ENCODE peak calls at places on chromosomes 13 and 19, in eight cellular contexts. One of them, this sample, is unnamed.

GRCh38 chr19:1503089-1503924 is 9.5 kb downstream of the ADAMTSL5 start:
- DNase-seq in kidney: no peak
- DNase-seq in right lobe of liver: no peak
- DNase-seq in colonic mucosa: peak; percentile 62
- DNase-seq in GM23338: peak; percentile 85
- DNase-seq in tibial artery: no peak
- DNase-seq in right atrium auricular region: no peak
- DNase-seq in ovary: peak; percentile 77
- DNase-seq in this sample: peak; percentile 64

GRCh38 chr19:53012006-53012405 is 1.7 kb upstream of the ERVV-1 start:
- DNase-seq in right lobe of liver: no peak
- DNase-seq in GM23338: no peak
- DNase-seq in ovary: no peak
- DNase-seq in tibial artery: no peak
- DNase-seq in colonic mucosa: no peak
- DNase-seq in kidney: no peak
- DNase-seq in right atrium auricular region: no peak
- DNase-seq in this sample: no peak

GRCh38 chr19:21568816-21569496 is 63.6 kb downstream of the ZNF429 start:
- DNase-seq in GM23338: peak; percentile 43
- DNase-seq in kidney: peak; percentile 92
- DNase-seq in right atrium auricular region: peak; percentile 88
- DNase-seq in colonic mucosa: peak; percentile 93
- DNase-seq in ovary: peak; percentile 79
- DNase-seq in tibial artery: peak; percentile 80
- DNase-seq in right lobe of liver: peak; percentile 94
- DNase-seq in this sample: peak; percentile 94

GRCh38 chr13:79667771-79668170 is 186.8 kb downstream of the NDFIP2 start:
- DNase-seq in GM23338: no peak
- DNase-seq in tibial artery: no peak
- DNase-seq in ovary: no peak
- DNase-seq in right lobe of liver: no peak
- DNase-seq in right atrium auricular region: no peak
- DNase-seq in colonic mucosa: no peak
- DNase-seq in kidney: no peak
- DNase-seq in this sample: no peak

GRCh38 chr19:16825312-16826168 is 3.7 kb upstream of the SIN3B start:
- DNase-seq in ovary: peak; percentile 80
- DNase-seq in GM23338: peak; percentile 83
- DNase-seq in kidney: no peak
- DNase-seq in right lobe of liver: peak; percentile 58
- DNase-seq in tibial artery: peak; percentile 60
- DNase-seq in colonic mucosa: peak; percentile 38
- DNase-seq in right atrium auricular region: peak; percentile 75
- DNase-seq in this sample: peak; percentile 70

GRCh38 chr13:99691552-99691951 is 190.3 kb downstream of the TM9SF2 start:
- DNase-seq in right atrium auricular region: no peak
- DNase-seq in tibial artery: no peak
- DNase-seq in colonic mucosa: no peak
- DNase-seq in GM23338: no peak
- DNase-seq in right lobe of liver: no peak
- DNase-seq in kidney: no peak
- DNase-seq in ovary: no peak
- DNase-seq in this sample: no peak

GRCh38 chr19:1082165-1082927 is 12.8 kb downstream of the POLR2E start:
- DNase-seq in kidney: peak; percentile 97
- DNase-seq in colonic mucosa: peak; percentile 96
- DNase-seq in GM23338: peak; percentile 98
- DNase-seq in tibial artery: no peak
- DNase-seq in right lobe of liver: peak; percentile 88
- DNase-seq in right atrium auricular region: no peak
- DNase-seq in ovary: peak; percentile 54
- DNase-seq in this sample: no peak

GRCh38 chr13:21583496-21583895 is 20.5 kb downstream of the MICU2 start:
- DNase-seq in right lobe of liver: no peak
- DNase-seq in right atrium auricular region: no peak
- DNase-seq in colonic mucosa: no peak
- DNase-seq in tibial artery: no peak
- DNase-seq in ovary: no peak
- DNase-seq in kidney: no peak
- DNase-seq in GM23338: peak; percentile 78
- DNase-seq in this sample: no peak

GRCh38 chr13:60755380-60756163 is 358.6 kb downstream of the TDRD3 start:
- DNase-seq in tibial artery: no peak
- DNase-seq in right lobe of liver: no peak
- DNase-seq in right atrium auricular region: no peak
- DNase-seq in ovary: no peak
- DNase-seq in GM23338: peak; percentile 71
- DNase-seq in kidney: no peak
- DNase-seq in colonic mucosa: no peak
- DNase-seq in this sample: no peak

GRCh38 chr13:37313383-37313782 is 207.9 kb upstream of the CSNK1A1L start:
- DNase-seq in ovary: no peak
- DNase-seq in colonic mucosa: no peak
- DNase-seq in right lobe of liver: no peak
- DNase-seq in kidney: no peak
- DNase-seq in right atrium auricular region: no peak
- DNase-seq in tibial artery: no peak
- DNase-seq in GM23338: no peak
- DNase-seq in this sample: no peak

GRCh38 chr13:47474845-47475244 is 526.2 kb downstream of the SUCLA2 start:
- DNase-seq in colonic mucosa: no peak
- DNase-seq in right lobe of liver: peak; percentile 50
- DNase-seq in ovary: no peak
- DNase-seq in GM23338: no peak
- DNase-seq in tibial artery: no peak
- DNase-seq in right atrium auricular region: no peak
- DNase-seq in kidney: no peak
- DNase-seq in this sample: no peak

GRCh38 chr13:46964789-46965527 is 68.1 kb upstream of the HTR2A start:
- DNase-seq in right atrium auricular region: no peak
- DNase-seq in GM23338: no peak
- DNase-seq in kidney: no peak
- DNase-seq in tibial artery: peak; percentile 30
- DNase-seq in ovary: no peak
- DNase-seq in right lobe of liver: no peak
- DNase-seq in colonic mucosa: no peak
- DNase-seq in this sample: no peak

GRCh38 chr19:44777715-44778347 is at the start of gene CBLC:
- DNase-seq in ovary: peak; percentile 44
- DNase-seq in tibial artery: no peak
- DNase-seq in colonic mucosa: peak; percentile 95
- DNase-seq in GM23338: peak; percentile 99
- DNase-seq in kidney: peak; percentile 93
- DNase-seq in right lobe of liver: peak; percentile 91
- DNase-seq in right atrium auricular region: no peak
- DNase-seq in this sample: no peak

DNA sequence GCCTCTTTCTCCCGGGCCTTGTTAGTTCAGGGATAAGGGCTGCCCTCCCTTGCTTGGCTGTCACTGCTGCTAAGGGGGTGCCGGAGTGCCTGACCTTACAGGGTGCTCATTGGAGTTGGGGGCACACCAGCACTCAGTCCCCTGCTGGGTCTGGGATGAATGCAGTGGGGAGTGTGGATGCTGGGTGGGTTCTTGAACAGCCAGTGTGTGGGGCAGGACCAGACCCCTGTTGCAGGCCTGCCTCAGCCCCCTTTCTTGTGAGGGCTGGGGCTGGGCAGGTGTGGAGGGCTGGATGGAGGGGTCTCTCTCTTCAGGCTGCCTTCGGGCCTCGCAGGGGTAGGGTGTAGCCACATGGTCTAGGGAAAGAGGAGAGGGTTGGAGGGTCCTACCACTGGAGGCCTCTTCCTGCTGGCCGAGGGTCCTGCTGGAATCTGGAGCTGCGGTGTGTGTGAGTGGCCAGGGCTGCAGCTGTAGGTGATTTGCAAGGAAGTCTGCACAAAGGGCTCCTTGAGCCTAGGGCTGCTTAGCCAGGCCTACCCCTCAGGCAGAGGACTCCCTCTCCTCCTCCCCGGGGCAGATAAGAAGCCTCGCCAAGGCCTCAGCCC is 3.2 kb downstream of the CEBPA start:
- DNase-seq in colonic mucosa: no peak
- DNase-seq in kidney: peak; percentile 54
- DNase-seq in right atrium auricular region: no peak
- DNase-seq in GM23338: no peak
- DNase-seq in right lobe of liver: peak; percentile 55
- DNase-seq in ovary: no peak
- DNase-seq in tibial artery: no peak
- DNase-seq in this sample: no peak
- H3K4me3 ChIP-seq in colonic mucosa: no peak overlapping the region
- H3K4me3 ChIP-seq in kidney: no peak overlapping the region
- H3K4me3 ChIP-seq in right atrium auricular region: no peak overlapping the region
- H3K4me3 ChIP-seq in GM23338: no peak overlapping the region
- H3K4me3 ChIP-seq in right lobe of liver: peak overlapping the region; percentile 93
- H3K4me3 ChIP-seq in ovary: no peak overlapping the region
- H3K4me3 ChIP-seq in tibial artery: no peak overlapping the region
- H3K4me3 ChIP-seq in this sample: no peak overlapping the region

DNA sequence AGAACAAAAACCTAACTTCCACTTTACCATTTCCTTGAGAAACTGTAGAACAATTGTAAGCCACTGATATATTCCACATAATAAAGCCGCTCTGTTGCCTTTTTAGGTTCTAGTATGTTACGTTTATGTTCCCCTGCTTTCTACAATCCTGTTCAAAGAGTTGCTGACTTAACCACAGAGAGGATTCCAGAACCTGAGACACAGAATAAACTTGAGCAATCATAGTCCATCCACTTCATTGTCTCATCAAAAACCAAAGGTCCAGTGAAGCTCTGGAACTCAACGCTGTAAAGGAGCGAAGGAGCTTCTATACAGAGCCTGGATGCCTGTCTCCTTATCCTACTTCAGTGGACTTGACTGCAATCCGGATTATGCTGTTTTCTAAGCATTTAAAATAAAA is 4.6 kb downstream of the STARD13 start:
- DNase-seq in colonic mucosa: no peak
- DNase-seq in ovary: no peak
- DNase-seq in right atrium auricular region: no peak
- DNase-seq in tibial artery: no peak
- DNase-seq in right lobe of liver: no peak
- DNase-seq in kidney: no peak
- DNase-seq in GM23338: no peak
- DNase-seq in this sample: no peak
- H3K4me1 ChIP-seq in colonic mucosa: peaks cover 5% of the 10 kb centered on the region
- H3K4me1 ChIP-seq in ovary: peaks cover 6% of the 10 kb centered on the region
- H3K4me1 ChIP-seq in right atrium auricular region: no peaks in the 10 kb centered on the region
- H3K4me1 ChIP-seq in tibial artery: peaks cover 51% of the 10 kb centered on the region
- H3K4me1 ChIP-seq in right lobe of liver: peaks cover 29% of the 10 kb centered on the region
- H3K4me1 ChIP-seq in kidney: peaks cover 54% of the 10 kb centered on the region
- H3K4me1 ChIP-seq in GM23338: peaks cover 14% of the 10 kb centered on the region
- H3K4me1 ChIP-seq in this sample: peaks cover 86% of the 10 kb centered on the region

DNA sequence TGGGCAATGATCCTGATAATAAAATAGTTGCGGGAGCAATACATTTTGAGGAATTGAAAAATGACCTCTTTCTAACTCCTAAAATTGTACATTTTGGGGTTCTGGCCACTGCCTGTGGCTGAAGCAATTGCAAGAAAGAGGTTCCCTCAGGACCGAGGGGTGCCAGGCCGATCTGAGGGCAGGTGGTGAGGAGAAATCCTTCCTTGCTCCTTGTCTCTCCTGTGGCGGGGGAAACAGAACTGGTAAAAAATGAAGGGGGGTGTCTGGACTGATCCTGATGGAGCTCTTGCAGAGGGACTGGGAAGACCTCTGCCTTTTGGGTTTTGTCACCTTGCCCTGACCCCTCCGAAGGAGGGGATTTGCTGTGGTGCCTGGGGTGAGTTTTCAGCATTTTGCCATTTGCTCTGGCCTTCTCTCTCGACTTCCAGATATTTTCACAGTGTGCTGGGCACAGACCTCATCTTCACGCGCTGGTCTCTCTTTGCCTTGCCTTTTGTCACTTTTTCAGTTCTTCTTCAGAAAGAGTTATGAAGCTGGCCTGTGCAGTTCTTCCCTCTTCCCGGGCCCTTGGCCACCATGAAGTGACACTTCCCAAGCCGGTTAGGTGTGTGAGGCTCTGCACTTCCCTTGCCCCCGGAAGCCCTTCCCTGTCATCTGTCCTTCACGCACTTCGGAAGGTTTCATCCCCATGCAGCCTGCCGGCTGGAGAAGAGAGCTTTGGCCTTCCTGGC is 22.2 kb downstream of the NFIX start:
- DNase-seq in tibial artery: no peak
- DNase-seq in right lobe of liver: no peak
- DNase-seq in right atrium auricular region: no peak
- DNase-seq in kidney: peak; percentile 55
- DNase-seq in colonic mucosa: no peak
- DNase-seq in ovary: no peak
- DNase-seq in GM23338: peak; percentile 66
- DNase-seq in this sample: no peak
- H3K4me3 ChIP-seq in tibial artery: peak overlapping the region; percentile 36
- H3K4me3 ChIP-seq in right lobe of liver: no peak overlapping the region
- H3K4me3 ChIP-seq in right atrium auricular region: peak overlapping the region; percentile 1
- H3K4me3 ChIP-seq in kidney: no peak overlapping the region
- H3K4me3 ChIP-seq in colonic mucosa: no peak overlapping the region
- H3K4me3 ChIP-seq in ovary: peak overlapping the region; percentile 30
- H3K4me3 ChIP-seq in GM23338: peak overlapping the region; percentile 40
- H3K4me3 ChIP-seq in this sample: peak overlapping the region; percentile 13

GRCh38 chr13:24087611-24088235 is 72.8 kb upstream of the SPATA13 start:
- DNase-seq in kidney: peak; percentile 82
- DNase-seq in GM23338: no peak
- DNase-seq in right atrium auricular region: peak; percentile 55
- DNase-seq in right lobe of liver: no peak
- DNase-seq in ovary: peak; percentile 59
- DNase-seq in tibial artery: no peak
- DNase-seq in colonic mucosa: peak; percentile 74
- DNase-seq in this sample: peak; percentile 13
- H3K4me1 ChIP-seq in kidney: peaks cover 22% of the 10 kb centered on the region
- H3K4me1 ChIP-seq in GM23338: peaks cover 16% of the 10 kb centered on the region
- H3K4me1 ChIP-seq in right atrium auricular region: no peaks in the 10 kb centered on the region
- H3K4me1 ChIP-seq in right lobe of liver: no peaks in the 10 kb centered on the region
- H3K4me1 ChIP-seq in ovary: peaks cover 15% of the 10 kb centered on the region
- H3K4me1 ChIP-seq in tibial artery: peaks cover 4% of the 10 kb centered on the region
- H3K4me1 ChIP-seq in colonic mucosa: peaks cover 5% of the 10 kb centered on the region
- H3K4me1 ChIP-seq in this sample: peaks cover 9% of the 10 kb centered on the region

GRCh38 chr13:41019578-41020347 is 647 bp upstream of the ELF1 start:
- DNase-seq in right lobe of liver: no peak
- DNase-seq in right atrium auricular region: no peak
- DNase-seq in colonic mucosa: no peak
- DNase-seq in tibial artery: no peak
- DNase-seq in kidney: peak; percentile 26
- DNase-seq in ovary: no peak
- DNase-seq in GM23338: no peak
- DNase-seq in this sample: no peak
- H3K4me3 ChIP-seq in right lobe of liver: peak overlapping the region; percentile 1
- H3K4me3 ChIP-seq in right atrium auricular region: no peak overlapping the region
- H3K4me3 ChIP-seq in colonic mucosa: peak overlapping the region; percentile 33
- H3K4me3 ChIP-seq in tibial artery: no peak overlapping the region
- H3K4me3 ChIP-seq in kidney: no peak overlapping the region
- H3K4me3 ChIP-seq in ovary: no peak overlapping the region
- H3K4me3 ChIP-seq in GM23338: no peak overlapping the region
- H3K4me3 ChIP-seq in this sample: no peak overlapping the region

GRCh38 chr19:48741222-48741999 is 1.0 kb upstream of the RASIP1 start:
- DNase-seq in kidney: peak; percentile 84
- DNase-seq in ovary: peak; percentile 61
- DNase-seq in right lobe of liver: no peak
- DNase-seq in right atrium auricular region: peak; percentile 67
- DNase-seq in GM23338: peak; percentile 78
- DNase-seq in colonic mucosa: peak; percentile 75
- DNase-seq in tibial artery: no peak
- DNase-seq in this sample: peak; percentile 61
- H3K4me1 ChIP-seq in kidney: no peaks in the 10 kb centered on the region
- H3K4me1 ChIP-seq in ovary: no peaks in the 10 kb centered on the region
- H3K4me1 ChIP-seq in right lobe of liver: no peaks in the 10 kb centered on the region
- H3K4me1 ChIP-seq in right atrium auricular region: no peaks in the 10 kb centered on the region
- H3K4me1 ChIP-seq in GM23338: peaks cover 41% of the 10 kb centered on the region
- H3K4me1 ChIP-seq in colonic mucosa: no peaks in the 10 kb centered on the region
- H3K4me1 ChIP-seq in tibial artery: peaks cover 25% of the 10 kb centered on the region
- H3K4me1 ChIP-seq in this sample: peaks cover 40% of the 10 kb centered on the region

GRCh38 chr19:18520848-18521691 is 800 bp downstream of the ELL start:
- DNase-seq in kidney: peak; percentile 88
- DNase-seq in tibial artery: peak; percentile 59
- DNase-seq in GM23338: peak; percentile 38
- DNase-seq in ovary: peak; percentile 73
- DNase-seq in right atrium auricular region: no peak
- DNase-seq in colonic mucosa: peak; percentile 61
- DNase-seq in right lobe of liver: peak; percentile 62
- DNase-seq in this sample: peak; percentile 54
- H3K4me3 ChIP-seq in kidney: peak overlapping the region; percentile 83
- H3K4me3 ChIP-seq in tibial artery: peak overlapping the region; percentile 94
- H3K4me3 ChIP-seq in GM23338: peak overlapping the region; percentile 87
- H3K4me3 ChIP-seq in ovary: peak overlapping the region; percentile 94
- H3K4me3 ChIP-seq in right atrium auricular region: peak overlapping the region; percentile 99
- H3K4me3 ChIP-seq in colonic mucosa: peak overlapping the region; percentile 100
- H3K4me3 ChIP-seq in right lobe of liver: peak overlapping the region; percentile 99
- H3K4me3 ChIP-seq in this sample: peak overlapping the region; percentile 86

This sample was measured in heart right ventricle.